ENCODE peak calls at places on chromosomes 2 and 18, in eight cellular contexts. One of them, this sample, is unnamed.

GRCh38 chr2:46331099-46331766 is 34.0 kb downstream of the EPAS1 start:
- DNase-seq in CD8-positive, alpha-beta T cell: no peak
- DNase-seq in heart right ventricle: no peak
- DNase-seq in adrenal gland: no peak
- DNase-seq in lung: no peak
- DNase-seq in breast epithelium: no peak
- DNase-seq in fibroblast of lung: peak; percentile 48
- DNase-seq in tibial nerve: no peak
- DNase-seq in this sample: no peak

GRCh38 chr2:10507106-10507505 is 59.0 kb upstream of the ODC1 start:
- DNase-seq in CD8-positive, alpha-beta T cell: peak; percentile 38
- DNase-seq in heart right ventricle: no peak
- DNase-seq in adrenal gland: peak; percentile 3
- DNase-seq in lung: no peak
- DNase-seq in breast epithelium: peak; percentile 4
- DNase-seq in fibroblast of lung: no peak
- DNase-seq in tibial nerve: no peak
- DNase-seq in this sample: no peak

GRCh38 chr18:26696318-26696717 is 148.0 kb upstream of the KCTD1 start:
- DNase-seq in CD8-positive, alpha-beta T cell: no peak
- DNase-seq in heart right ventricle: no peak
- DNase-seq in adrenal gland: no peak
- DNase-seq in lung: no peak
- DNase-seq in breast epithelium: no peak
- DNase-seq in fibroblast of lung: no peak
- DNase-seq in tibial nerve: no peak
- DNase-seq in this sample: no peak

GRCh38 chr18:28065031-28065792 is 111.7 kb downstream of the CDH2 start:
- DNase-seq in CD8-positive, alpha-beta T cell: no peak
- DNase-seq in heart right ventricle: no peak
- DNase-seq in adrenal gland: peak; percentile 26
- DNase-seq in lung: no peak
- DNase-seq in breast epithelium: no peak
- DNase-seq in fibroblast of lung: peak; percentile 99
- DNase-seq in tibial nerve: no peak
- DNase-seq in this sample: no peak

GRCh38 chr2:170819941-170820646 is 3.4 kb downstream of the GAD1 start:
- DNase-seq in CD8-positive, alpha-beta T cell: no peak
- DNase-seq in heart right ventricle: no peak
- DNase-seq in adrenal gland: no peak
- DNase-seq in lung: no peak
- DNase-seq in breast epithelium: no peak
- DNase-seq in fibroblast of lung: no peak
- DNase-seq in tibial nerve: no peak
- DNase-seq in this sample: no peak

GRCh38 chr2:119011162-119011909 is 69.3 kb downstream of the MARCO start:
- DNase-seq in CD8-positive, alpha-beta T cell: no peak
- DNase-seq in heart right ventricle: peak; percentile 65
- DNase-seq in adrenal gland: no peak
- DNase-seq in lung: peak; percentile 38
- DNase-seq in breast epithelium: no peak
- DNase-seq in fibroblast of lung: peak; percentile 28
- DNase-seq in tibial nerve: no peak
- DNase-seq in this sample: no peak

GRCh38 chr2:214876815-214877214 is 67.3 kb upstream of the BARD1 start:
- DNase-seq in CD8-positive, alpha-beta T cell: no peak
- DNase-seq in heart right ventricle: no peak
- DNase-seq in adrenal gland: no peak
- DNase-seq in lung: no peak
- DNase-seq in breast epithelium: no peak
- DNase-seq in fibroblast of lung: no peak
- DNase-seq in tibial nerve: no peak
- DNase-seq in this sample: no peak

GRCh38 chr2:61218817-61219170 is 56.8 kb downstream of the C2orf74 start:
- DNase-seq in CD8-positive, alpha-beta T cell: no peak
- DNase-seq in heart right ventricle: no peak
- DNase-seq in adrenal gland: no peak
- DNase-seq in lung: no peak
- DNase-seq in breast epithelium: no peak
- DNase-seq in fibroblast of lung: no peak
- DNase-seq in tibial nerve: no peak
- DNase-seq in this sample: no peak

GRCh38 chr18:59547691-59548182 is 149.5 kb downstream of the CCBE1 start:
- DNase-seq in CD8-positive, alpha-beta T cell: no peak
- DNase-seq in heart right ventricle: no peak
- DNase-seq in adrenal gland: no peak
- DNase-seq in lung: no peak
- DNase-seq in breast epithelium: peak; percentile 45
- DNase-seq in fibroblast of lung: peak; percentile 92
- DNase-seq in tibial nerve: no peak
- DNase-seq in this sample: no peak

GRCh38 chr2:100818003-100818605 is 1.8 kb upstream of the NPAS2 start:
- DNase-seq in CD8-positive, alpha-beta T cell: no peak
- DNase-seq in heart right ventricle: no peak
- DNase-seq in adrenal gland: no peak
- DNase-seq in lung: no peak
- DNase-seq in breast epithelium: peak; percentile 49
- DNase-seq in fibroblast of lung: peak; percentile 34
- DNase-seq in tibial nerve: no peak
- DNase-seq in this sample: no peak

GRCh38 chr2:158740591-158740990 is 54.5 kb upstream of the DAPL1 start:
- DNase-seq in CD8-positive, alpha-beta T cell: no peak
- DNase-seq in heart right ventricle: no peak
- DNase-seq in adrenal gland: no peak
- DNase-seq in lung: no peak
- DNase-seq in breast epithelium: no peak
- DNase-seq in fibroblast of lung: peak; percentile 84
- DNase-seq in tibial nerve: no peak
- DNase-seq in this sample: no peak

DNA sequence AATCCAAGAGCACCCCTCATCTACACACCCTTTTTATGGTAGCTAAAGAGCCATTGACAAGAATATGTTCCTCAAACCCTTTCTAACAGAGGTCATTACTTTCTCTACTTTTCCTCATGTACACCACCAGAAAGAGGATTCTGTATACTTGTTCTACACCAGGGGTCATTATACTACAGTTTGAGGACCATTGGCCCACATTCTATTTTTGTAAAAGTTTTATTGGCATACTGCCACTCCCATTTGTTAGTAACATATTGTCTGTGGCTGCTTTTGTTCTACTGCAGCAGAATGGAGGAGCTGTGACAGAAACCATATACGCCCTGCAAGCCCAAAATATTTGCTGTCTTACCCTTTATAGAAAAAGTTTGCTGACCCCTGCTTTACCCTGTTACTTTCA is 14.3 kb downstream of the HTR2B start:
- DNase-seq in CD8-positive, alpha-beta T cell: no peak
- DNase-seq in heart right ventricle: no peak
- DNase-seq in adrenal gland: no peak
- DNase-seq in lung: no peak
- DNase-seq in breast epithelium: no peak
- DNase-seq in fibroblast of lung: peak; percentile 47
- DNase-seq in tibial nerve: no peak
- DNase-seq in this sample: no peak
- TF ChIP-seq CTCF in CD8-positive, alpha-beta T cell: no peak
- TF ChIP-seq CTCF in heart right ventricle: peak; percentile 16
- TF ChIP-seq CTCF in adrenal gland: peak; percentile 27
- TF ChIP-seq CTCF in lung: no peak
- TF ChIP-seq CTCF in breast epithelium: no peak
- TF ChIP-seq CTCF in fibroblast of lung: peak; percentile 53
- TF ChIP-seq CTCF in tibial nerve: no peak
- TF ChIP-seq CTCF in this sample: peak; percentile 52

DNA sequence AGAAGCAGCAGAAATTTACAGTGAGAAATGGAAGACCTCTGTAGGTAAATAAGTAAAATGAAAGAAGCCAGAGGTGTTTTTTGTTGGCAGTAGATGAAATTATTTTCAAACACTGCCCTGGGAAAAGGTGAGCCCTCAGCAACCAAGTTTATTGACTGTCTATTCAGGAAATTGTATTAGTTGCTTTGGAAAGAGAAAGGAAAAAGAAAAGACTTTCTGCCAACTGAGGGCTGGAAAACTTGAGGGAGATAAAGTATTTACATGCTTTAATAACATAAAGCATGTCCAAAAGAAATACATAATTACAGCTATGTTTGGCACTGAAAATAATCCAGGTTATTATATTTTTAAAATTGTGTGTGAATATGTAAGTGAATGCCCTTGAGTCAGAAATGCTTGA is 14.7 kb downstream of the CRIM1 start:
- DNase-seq in CD8-positive, alpha-beta T cell: no peak
- DNase-seq in heart right ventricle: no peak
- DNase-seq in adrenal gland: no peak
- DNase-seq in lung: no peak
- DNase-seq in breast epithelium: no peak
- DNase-seq in fibroblast of lung: no peak
- DNase-seq in tibial nerve: no peak
- DNase-seq in this sample: no peak
- H3K4me1 ChIP-seq in CD8-positive, alpha-beta T cell: no peaks in the 10 kb centered on the region
- H3K4me1 ChIP-seq in heart right ventricle: peaks cover 72% of the 10 kb centered on the region
- H3K4me1 ChIP-seq in adrenal gland: peaks cover 28% of the 10 kb centered on the region
- H3K4me1 ChIP-seq in lung: peaks cover 15% of the 10 kb centered on the region
- H3K4me1 ChIP-seq in breast epithelium: peaks cover 53% of the 10 kb centered on the region
- H3K4me1 ChIP-seq in fibroblast of lung: peaks cover 63% of the 10 kb centered on the region
- H3K4me1 ChIP-seq in tibial nerve: peaks cover 62% of the 10 kb centered on the region
- H3K4me1 ChIP-seq in this sample: peaks cover 76% of the 10 kb centered on the region

GRCh38 chr2:166700079-166700478 is 188.2 kb upstream of the XIRP2 start:
- DNase-seq in CD8-positive, alpha-beta T cell: no peak
- DNase-seq in heart right ventricle: no peak
- DNase-seq in adrenal gland: no peak
- DNase-seq in lung: no peak
- DNase-seq in breast epithelium: no peak
- DNase-seq in fibroblast of lung: no peak
- DNase-seq in tibial nerve: no peak
- DNase-seq in this sample: no peak
- TF ChIP-seq CTCF in CD8-positive, alpha-beta T cell: peak; percentile 32
- TF ChIP-seq CTCF in heart right ventricle: no peak
- TF ChIP-seq CTCF in adrenal gland: peak; percentile 23
- TF ChIP-seq CTCF in lung: no peak
- TF ChIP-seq CTCF in breast epithelium: no peak
- TF ChIP-seq CTCF in fibroblast of lung: peak; percentile 48
- TF ChIP-seq CTCF in tibial nerve: no peak
- TF ChIP-seq CTCF in this sample: peak; percentile 31

DNA sequence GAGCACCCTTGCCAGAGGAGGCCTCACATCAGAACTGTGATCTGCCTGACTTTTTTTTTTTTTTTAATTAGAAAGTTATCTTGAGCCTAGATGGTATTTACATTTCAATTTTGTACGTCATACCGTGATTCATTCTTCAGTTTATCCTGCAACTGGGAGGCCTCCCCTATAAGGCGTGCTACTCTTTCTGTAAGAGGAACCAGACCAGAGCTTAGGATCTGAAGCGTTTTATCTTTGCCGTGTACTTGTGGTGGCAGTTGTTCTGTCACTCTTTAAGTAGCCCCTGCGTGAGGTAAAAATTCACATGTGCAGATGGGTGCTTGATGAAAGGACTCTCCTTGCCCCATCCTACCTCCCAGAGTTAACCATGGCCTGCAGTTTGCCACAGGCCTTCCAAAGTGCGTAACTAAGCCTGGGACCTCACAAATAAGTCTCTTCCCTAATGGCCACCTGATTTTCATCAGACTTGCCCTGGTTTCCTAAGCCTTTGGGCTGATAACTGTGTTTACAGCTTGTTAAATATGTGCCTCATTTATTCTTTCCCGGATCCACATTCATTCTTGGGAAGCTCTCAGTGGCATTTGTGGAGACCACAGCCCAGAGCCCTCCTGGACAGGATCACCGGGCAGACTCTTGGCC is 96.0 kb downstream of the MTCL1 start:
- DNase-seq in CD8-positive, alpha-beta T cell: no peak
- DNase-seq in heart right ventricle: no peak
- DNase-seq in adrenal gland: no peak
- DNase-seq in lung: no peak
- DNase-seq in breast epithelium: no peak
- DNase-seq in fibroblast of lung: peak; percentile 97
- DNase-seq in tibial nerve: no peak
- DNase-seq in this sample: no peak
- H3K4me1 ChIP-seq in CD8-positive, alpha-beta T cell: no peaks in the 10 kb centered on the region
- H3K4me1 ChIP-seq in heart right ventricle: no peaks in the 10 kb centered on the region
- H3K4me1 ChIP-seq in adrenal gland: no peaks in the 10 kb centered on the region
- H3K4me1 ChIP-seq in lung: no peaks in the 10 kb centered on the region
- H3K4me1 ChIP-seq in breast epithelium: no peaks in the 10 kb centered on the region
- H3K4me1 ChIP-seq in fibroblast of lung: peaks cover 40% of the 10 kb centered on the region
- H3K4me1 ChIP-seq in tibial nerve: no peaks in the 10 kb centered on the region
- H3K4me1 ChIP-seq in this sample: peaks cover 5% of the 10 kb centered on the region

DNA sequence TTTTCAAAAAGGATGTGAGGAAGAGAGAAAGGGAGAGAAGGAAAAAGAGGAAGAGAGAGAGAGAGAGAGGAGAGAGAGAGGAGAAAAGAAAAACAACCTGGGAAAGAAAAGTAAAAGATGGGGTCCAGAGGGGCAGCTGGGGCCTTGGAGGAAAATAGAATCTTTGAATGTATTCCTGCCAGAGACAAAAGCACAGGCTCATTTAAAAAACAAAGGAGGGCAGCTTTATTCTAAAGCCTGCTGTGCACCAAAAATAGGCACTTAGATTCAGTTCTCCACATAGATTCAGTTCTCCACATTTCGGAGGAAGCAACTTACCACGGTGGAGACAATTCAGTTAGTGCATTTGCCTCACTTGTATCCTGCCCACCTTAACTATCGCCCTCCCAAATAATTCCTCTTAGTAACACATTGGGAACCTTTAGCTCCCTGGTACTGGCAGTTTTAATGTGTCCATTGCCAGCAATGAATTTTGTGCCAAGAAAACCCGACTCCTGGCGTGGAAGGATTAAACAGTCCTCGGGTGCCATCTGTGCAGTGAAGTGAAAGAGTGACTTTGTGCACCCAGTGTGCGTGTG is 71.3 kb downstream of the DPP4 start:
- DNase-seq in CD8-positive, alpha-beta T cell: no peak
- DNase-seq in heart right ventricle: no peak
- DNase-seq in adrenal gland: no peak
- DNase-seq in lung: no peak
- DNase-seq in breast epithelium: no peak
- DNase-seq in fibroblast of lung: no peak
- DNase-seq in tibial nerve: no peak
- DNase-seq in this sample: no peak
- TF ChIP-seq CTCF in CD8-positive, alpha-beta T cell: no peak
- TF ChIP-seq CTCF in heart right ventricle: no peak
- TF ChIP-seq CTCF in adrenal gland: no peak
- TF ChIP-seq CTCF in lung: no peak
- TF ChIP-seq CTCF in breast epithelium: no peak
- TF ChIP-seq CTCF in fibroblast of lung: no peak
- TF ChIP-seq CTCF in tibial nerve: no peak
- TF ChIP-seq CTCF in this sample: no peak

DNA sequence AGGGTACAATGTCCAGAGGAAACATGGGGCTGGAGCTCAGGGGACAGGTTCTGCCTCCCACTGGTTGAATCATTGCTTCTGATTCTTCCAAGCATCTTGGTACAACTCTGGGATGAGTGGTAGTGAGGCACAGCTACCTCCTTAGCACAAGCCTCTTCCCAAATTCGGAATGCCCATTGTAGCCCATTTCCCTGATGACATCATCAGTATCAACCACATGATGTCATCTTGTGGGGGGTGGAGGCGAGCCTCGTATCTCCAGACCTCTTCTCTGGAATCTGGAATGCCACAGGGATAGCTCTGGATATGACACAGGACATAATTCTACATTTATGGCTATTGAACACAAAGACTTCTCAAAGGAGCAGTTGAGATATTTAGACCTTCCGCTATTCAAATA is 715.2 kb downstream of the RNF144A start:
- DNase-seq in CD8-positive, alpha-beta T cell: no peak
- DNase-seq in heart right ventricle: no peak
- DNase-seq in adrenal gland: no peak
- DNase-seq in lung: no peak
- DNase-seq in breast epithelium: no peak
- DNase-seq in fibroblast of lung: no peak
- DNase-seq in tibial nerve: no peak
- DNase-seq in this sample: no peak
- H3K4me1 ChIP-seq in CD8-positive, alpha-beta T cell: no peaks in the 10 kb centered on the region
- H3K4me1 ChIP-seq in heart right ventricle: no peaks in the 10 kb centered on the region
- H3K4me1 ChIP-seq in adrenal gland: no peaks in the 10 kb centered on the region
- H3K4me1 ChIP-seq in lung: no peaks in the 10 kb centered on the region
- H3K4me1 ChIP-seq in breast epithelium: no peaks in the 10 kb centered on the region
- H3K4me1 ChIP-seq in fibroblast of lung: no peaks in the 10 kb centered on the region
- H3K4me1 ChIP-seq in tibial nerve: no peaks in the 10 kb centered on the region
- H3K4me1 ChIP-seq in this sample: no peaks in the 10 kb centered on the region

This sample was measured in thoracic aorta.